ENCODE peak calls at places on chromosome 1, in eight cellular contexts. E, P, T, K, B, O, X and D are unnamed samples.

GRCh38 chr1:67850151-67850551 is 16.9 kb upstream of the GNG12 start:
- ATAC-seq in E (peak), P (peak), T (peak), K (no peak), B (peak), O (peak), X (peak), D (no peak)

GRCh38 chr1:187948170-187948794 is 1119.5 kb downstream of the PLA2G4A start:
- ATAC-seq in E (peak), P (no peak), T (no peak), K (no peak), B (no peak), O (no peak), X (no peak), D (no peak)

GRCh38 chr1:14949836-14950674 is 203.5 kb upstream of the TMEM51 start:
- ATAC-seq in E (peak), P (peak), T (no peak), K (no peak), B (no peak), O (peak), X (no peak), D (no peak)

GRCh38 chr1:98157524-98158293 is 236.9 kb upstream of the DPYD start:
- ATAC-seq in E (no peak), P (no peak), T (no peak), K (no peak), B (no peak), O (no peak), X (no peak), D (no peak)

GRCh38 chr1:175514309-175515001 is 228.9 kb downstream of the TNR start:
- ATAC-seq in E (peak), P (no peak), T (no peak), K (peak), B (no peak), O (no peak), X (no peak), D (peak)

GRCh38 chr1:220786057-220786336 is 716 bp upstream of the MTARC1 start:
- ATAC-seq in E (peak), P (peak), T (no peak), K (no peak), B (peak), O (peak), X (no peak), D (peak)

GRCh38 chr1:221117548-221117951 is 238.3 kb downstream of the HLX start:
- ATAC-seq in E (peak), P (peak), T (no peak), K (peak), B (no peak), O (peak), X (peak), D (peak)

GRCh38 chr1:11320153-11320936 is 47.3 kb downstream of the UBIAD1 start:
- ATAC-seq in E (peak), P (no peak), T (peak), K (no peak), B (peak), O (peak), X (peak), D (no peak)

GRCh38 chr1:15153842-15154479 is 414 bp downstream of the TMEM51 start:
- ATAC-seq in E (peak), P (peak), T (peak), K (no peak), B (peak), O (peak), X (peak), D (peak)

GRCh38 chr1:63945943-63946342 is 172.1 kb downstream of the ROR1 start:
- ATAC-seq in E (no peak), P (no peak), T (no peak), K (no peak), B (no peak), O (no peak), X (no peak), D (no peak)

GRCh38 chr1:187415065-187415464 is 586.3 kb downstream of the PLA2G4A start:
- ATAC-seq in E (no peak), P (no peak), T (no peak), K (no peak), B (no peak), O (no peak), X (no peak), D (no peak)

GRCh38 chr1:228376651-228377631 is 29.7 kb downstream of the TRIM11 start:
- ATAC-seq in E (no peak), P (no peak), T (no peak), K (no peak), B (no peak), O (no peak), X (no peak), D (no peak)
- H3K27ac ChIP-seq in E (no peak), P (no peak), T (peak), K (peak), B (no peak), O (no peak), X (no peak), D (no peak)

GRCh38 chr1:156138366-156138969 is 14.9 kb upstream of the SEMA4A start:
- ATAC-seq in E (no peak), P (no peak), T (no peak), K (no peak), B (no peak), O (no peak), X (peak), D (no peak)

GRCh38 chr1:156136970-156137483 is 16.4 kb upstream of the SEMA4A start:
- ATAC-seq in E (no peak), P (no peak), T (no peak), K (no peak), B (no peak), O (peak), X (peak), D (no peak)

GRCh38 chr1:156144747-156145146 is 8.6 kb upstream of the SEMA4A start:
- ATAC-seq in E (no peak), P (no peak), T (no peak), K (no peak), B (no peak), O (no peak), X (no peak), D (no peak)

GRCh38 chr1:156143765-156144489 is 9.5 kb upstream of the SEMA4A start:
- ATAC-seq in E (no peak), P (no peak), T (no peak), K (no peak), B (no peak), O (no peak), X (no peak), D (no peak)

GRCh38 chr1:156140879-156141707 is 12.3 kb upstream of the SEMA4A start:
- ATAC-seq in E (peak), P (no peak), T (peak), K (peak), B (peak), O (peak), X (peak), D (peak)
- TF ChIP-seq POLR2A in E (no peak), P (no peak), T (no peak), K (no peak), B (no peak), O (no peak), X (no peak), D (no peak)

GRCh38 chr1:77652970-77653516 is 29.4 kb downstream of the ZZZ3 start:
- ATAC-seq in E (peak), P (no peak), T (no peak), K (no peak), B (peak), O (no peak), X (no peak), D (no peak)

GRCh38 chr1:77655431-77655974 is 27.0 kb downstream of the ZZZ3 start:
- ATAC-seq in E (peak), P (peak), T (no peak), K (no peak), B (peak), O (peak), X (no peak), D (no peak)

GRCh38 chr1:77649127-77649526 is 33.3 kb downstream of the ZZZ3 start:
- ATAC-seq in E (no peak), P (no peak), T (no peak), K (no peak), B (no peak), O (no peak), X (no peak), D (no peak)

DNA sequence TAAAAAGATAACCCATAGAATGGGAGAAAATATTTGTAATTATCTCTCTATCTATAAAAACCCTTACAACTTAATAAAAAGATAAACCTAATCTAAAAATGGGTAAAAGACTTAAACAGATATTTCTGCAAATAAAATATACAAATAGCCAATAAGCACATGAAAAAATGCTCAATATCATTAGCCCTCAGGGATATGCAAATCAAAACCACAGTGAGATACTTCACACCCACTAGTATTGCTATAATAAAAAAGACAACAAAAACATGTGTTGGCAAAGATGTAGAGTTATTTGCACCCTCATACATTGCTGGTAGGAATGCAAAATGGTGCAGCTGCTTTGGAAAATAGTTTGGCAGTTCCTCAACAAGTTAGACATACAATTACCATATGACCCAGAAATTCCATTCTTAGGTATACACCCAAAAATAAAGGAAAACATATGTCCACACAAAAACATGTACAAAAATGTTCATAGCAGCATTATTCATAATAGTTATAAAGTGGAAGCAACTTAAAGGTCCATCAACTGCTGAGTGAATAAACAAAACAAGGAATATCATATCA is 30.2 kb downstream of the ZZZ3 start:
- ATAC-seq in E (no peak), P (no peak), T (no peak), K (no peak), B (no peak), O (no peak), X (no peak), D (no peak)
- H3K4me3 ChIP-seq in E (no peak), P (no peak), T (no peak), K (no peak), B (no peak), O (no peak), X (no peak), D (no peak)

GRCh38 chr1:150970818-150971582 is 3.6 kb downstream of the CERS2 start:
- ATAC-seq in E (peak), P (peak), T (no peak), K (peak), B (peak), O (peak), X (peak), D (peak)

GRCh38 chr1:150971583-150972416 is 2.8 kb downstream of the CERS2 start:
- ATAC-seq in E (peak), P (no peak), T (no peak), K (no peak), B (peak), O (peak), X (peak), D (no peak)

GRCh38 chr1:150966011-150966410 is 8.6 kb downstream of the CERS2 start:
- ATAC-seq in E (no peak), P (no peak), T (peak), K (no peak), B (peak), O (no peak), X (no peak), D (no peak)

GRCh38 chr1:150967936-150968335 is 6.7 kb downstream of the CERS2 start:
- ATAC-seq in E (no peak), P (no peak), T (no peak), K (no peak), B (no peak), O (no peak), X (no peak), D (no peak)

GRCh38 chr1:150968491-150968890 is 6.1 kb downstream of the CERS2 start:
- ATAC-seq in E (no peak), P (no peak), T (no peak), K (no peak), B (no peak), O (no peak), X (no peak), D (no peak)
- H3K27ac ChIP-seq in E (peak), P (no peak), T (no peak), K (no peak), B (no peak), O (no peak), X (no peak), D (no peak)

GRCh38 chr1:115099693-115100050 is 10.4 kb upstream of the TSPAN2 start:
- ATAC-seq in E (no peak), P (no peak), T (no peak), K (no peak), B (no peak), O (peak), X (no peak), D (peak)

GRCh38 chr1:115098979-115099692 is 9.8 kb upstream of the TSPAN2 start:
- ATAC-seq in E (peak), P (peak), T (no peak), K (peak), B (no peak), O (peak), X (peak), D (peak)
- TF ChIP-seq POLR2A in E (no peak), P (no peak), T (no peak), K (no peak), B (no peak), O (no peak), X (no peak), D (no peak)

DNA sequence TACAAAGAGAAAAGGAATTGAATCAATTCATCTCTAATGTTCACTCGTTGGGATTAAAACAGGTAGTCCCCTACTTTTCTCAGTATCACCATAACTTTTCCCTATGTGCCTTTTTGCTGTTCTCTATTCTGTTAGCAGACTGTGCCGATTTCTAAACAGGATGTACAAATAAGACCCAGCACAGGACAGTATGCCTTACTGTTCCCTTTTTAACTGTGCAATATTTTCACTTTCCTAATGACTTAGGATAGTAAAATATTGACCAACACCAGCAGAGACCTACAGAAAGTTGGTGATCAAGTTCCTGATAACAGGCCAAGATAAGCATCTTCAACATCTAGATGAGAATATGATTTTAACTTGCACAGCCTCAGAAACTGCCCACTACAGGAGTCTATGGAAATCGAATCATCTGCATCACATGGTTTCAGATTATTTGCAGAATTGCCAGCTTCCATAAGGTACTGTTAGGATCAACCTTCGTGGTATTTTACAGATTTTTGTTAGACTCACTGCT is 42.0 kb downstream of the ADSS2 start:
- ATAC-seq in E (peak), P (no peak), T (no peak), K (no peak), B (no peak), O (no peak), X (no peak), D (no peak)
- H3K4me3 ChIP-seq in E (no peak), P (no peak), T (no peak), K (no peak), B (no peak), O (no peak), X (no peak), D (no peak)

GRCh38 chr1:231878737-231879136 is 252.1 kb downstream of the DISC1 start:
- ATAC-seq in E (no peak), P (no peak), T (no peak), K (no peak), B (no peak), O (no peak), X (no peak), D (no peak)

GRCh38 chr1:231883382-231883781 is 256.8 kb downstream of the DISC1 start:
- ATAC-seq in E (no peak), P (no peak), T (peak), K (no peak), B (no peak), O (peak), X (no peak), D (no peak)

GRCh38 chr1:231879296-231879695 is 252.7 kb downstream of the DISC1 start:
- ATAC-seq in E (no peak), P (no peak), T (no peak), K (no peak), B (no peak), O (no peak), X (no peak), D (no peak)
- H3K27ac ChIP-seq in E (no peak), P (no peak), T (no peak), K (no peak), B (no peak), O (no peak), X (no peak), D (no peak)

DNA sequence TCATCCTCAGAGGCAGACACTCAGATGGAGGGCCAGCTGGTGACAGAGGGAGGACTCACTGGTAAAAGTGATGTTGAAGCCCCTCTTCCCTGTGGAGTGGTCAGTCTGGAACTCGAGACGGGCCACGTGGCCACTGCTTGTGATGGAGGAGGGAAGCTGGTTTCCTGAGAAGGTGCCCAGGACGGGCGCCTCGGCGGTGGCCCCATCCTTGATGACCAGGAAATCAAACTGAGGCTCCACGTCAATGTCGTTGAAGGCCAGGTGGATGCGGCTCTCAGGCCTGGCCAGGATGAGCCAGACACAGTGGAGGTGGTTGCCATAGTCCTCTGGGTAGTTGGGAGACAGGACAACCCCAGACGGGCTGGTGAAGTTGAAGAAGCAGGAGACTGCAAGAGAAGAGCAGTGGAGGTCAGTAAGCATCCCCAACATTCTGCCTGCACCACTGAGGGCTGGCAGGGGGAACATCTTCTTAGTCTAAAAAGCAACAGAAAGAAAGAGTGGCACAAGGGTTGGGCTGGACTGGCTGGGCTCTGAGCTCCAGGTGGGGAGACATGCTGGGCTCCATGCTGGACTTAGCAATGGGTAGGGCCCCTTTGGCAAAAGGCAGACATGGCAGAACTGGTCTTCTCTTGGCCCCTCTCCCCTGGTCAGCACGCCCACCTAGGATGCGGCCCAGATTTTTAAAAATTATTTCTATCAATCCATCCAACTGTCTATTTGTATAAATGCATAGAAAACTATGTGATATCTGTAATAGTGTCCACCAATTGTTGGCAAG is 120.5 kb upstream of the HMGB4 start:
- ATAC-seq in E (no peak), P (no peak), T (no peak), K (no peak), B (no peak), O (no peak), X (no peak), D (no peak)
- TF ChIP-seq POLR2A in E (no peak), P (no peak), T (no peak), K (no peak), B (no peak), O (no peak), X (no peak), D (no peak)

GRCh38 chr1:156848461-156849150 is 10.3 kb downstream of the INSRR start:
- ATAC-seq in E (no peak), P (no peak), T (peak), K (no peak), B (peak), O (no peak), X (no peak), D (no peak)
- H3K4me3 ChIP-seq in E (no peak), P (no peak), T (no peak), K (no peak), B (no peak), O (no peak), X (no peak), D (no peak)